ENCODE peak calls at places on chromosomes 12 and 14, in seven cellular contexts. R, J, K, A, P, N and X are unnamed samples.
A peak's percentile ranks its signal among the peaks of the same experiment; 100 is the strongest.

GRCh38 chr12:77231548-77231947 is 166.2 kb upstream of the E2F7 start:
- DNase-seq in R (no peak), J (no peak), K (no peak), A (no peak), P (peak; percentile 28), N (no peak), X (no peak)

GRCh38 chr12:93785262-93786010 is 108.3 kb downstream of the CRADD start:
- DNase-seq in R (no peak), J (no peak), K (no peak), A (peak; percentile 53), P (no peak), N (peak; percentile 73), X (peak; percentile 91)

GRCh38 chr12:66693901-66694513 is 15.1 kb upstream of the GRIP1 start:
- DNase-seq in R (no peak), J (peak; percentile 48), K (peak; percentile 9), A (no peak), P (peak; percentile 85), N (peak; percentile 22), X (peak; percentile 71)

GRCh38 chr12:67681941-67682340 is 33.4 kb downstream of the DYRK2 start:
- DNase-seq in R (no peak), J (no peak), K (no peak), A (no peak), P (no peak), N (no peak), X (no peak)

GRCh38 chr12:52691076-52691764 is 11.0 kb upstream of the KRT1 start:
- DNase-seq in R (peak; percentile 34), J (peak; percentile 68), K (peak; percentile 10), A (peak; percentile 57), P (no peak), N (no peak), X (no peak)

GRCh38 chr14:23608454-23608853 is 27.7 kb upstream of the DHRS2 start:
- DNase-seq in R (no peak), J (no peak), K (no peak), A (no peak), P (peak; percentile 74), N (no peak), X (no peak)

GRCh38 chr14:55271572-55272414 is 572 bp downstream of the FBXO34 start:
- DNase-seq in R (peak; percentile 21), J (peak; percentile 53), K (peak; percentile 53), A (peak; percentile 63), P (peak; percentile 63), N (peak; percentile 94), X (peak; percentile 69)

GRCh38 chr14:72801381-72801812 is 92.5 kb downstream of the DPF3 start:
- DNase-seq in R (no peak), J (no peak), K (no peak), A (no peak), P (no peak), N (peak; percentile 91), X (peak; percentile 9)

GRCh38 chr12:16622315-16622714 is 16.4 kb upstream of the LMO3 start:
- DNase-seq in R (no peak), J (no peak), K (no peak), A (no peak), P (no peak), N (no peak), X (no peak)

GRCh38 chr12:117863004-117863709 is 105.6 kb downstream of the KSR2 start:
- DNase-seq in R (no peak), J (no peak), K (no peak), A (no peak), P (no peak), N (no peak), X (no peak)

GRCh38 chr14:99230271-99231141 is 41.5 kb downstream of the BCL11B start:
- DNase-seq in R (peak; percentile 57), J (peak; percentile 85), K (no peak), A (peak; percentile 84), P (no peak), N (no peak), X (no peak)

GRCh38 chr14:37655418-37655817 is 60.0 kb downstream of the TTC6 start:
- DNase-seq in R (no peak), J (no peak), K (no peak), A (no peak), P (no peak), N (no peak), X (peak; percentile 35)

GRCh38 chr14:43183916-43184315 is 1323.2 kb downstream of the FSCB start:
- DNase-seq in R (no peak), J (no peak), K (no peak), A (no peak), P (no peak), N (no peak), X (no peak)

GRCh38 chr14:66009104-66009503 is 477.1 kb upstream of the CCDC196 start:
- DNase-seq in R (no peak), J (no peak), K (no peak), A (no peak), P (no peak), N (no peak), X (peak; percentile 61)

GRCh38 chr12:100564090-100564489 is 9.4 kb upstream of the GAS2L3 start:
- DNase-seq in R (no peak), J (no peak), K (no peak), A (no peak), P (no peak), N (no peak), X (no peak)

GRCh38 chr14:68585690-68586089 is 207.2 kb downstream of the ZFP36L1 start:
- DNase-seq in R (no peak), J (no peak), K (no peak), A (no peak), P (peak; percentile 73), N (no peak), X (no peak)

GRCh38 chr12:120661432-120661831 is 21.0 kb downstream of the CABP1 start:
- DNase-seq in R (no peak), J (no peak), K (no peak), A (no peak), P (no peak), N (no peak), X (no peak)

GRCh38 chr14:100587248-100587762 is at the start of gene BEGAIN:
- DNase-seq in R (no peak), J (no peak), K (no peak), A (no peak), P (no peak), N (no peak), X (no peak)

GRCh38 chr12:124914392-124915248 is at the start of gene UBC:
- DNase-seq in R (peak; percentile 85), J (no peak), K (peak; percentile 88), A (peak; percentile 90), P (peak; percentile 93), N (peak; percentile 61), X (peak; percentile 94)

GRCh38 chr14:101520621-101521305 is 40.5 kb upstream of the DIO3 start:
- DNase-seq in R (no peak), J (no peak), K (no peak), A (no peak), P (peak; percentile 52), N (no peak), X (no peak)

GRCh38 chr14:46325157-46325556 is 326.4 kb downstream of the RPL10L start:
- DNase-seq in R (no peak), J (no peak), K (no peak), A (no peak), P (no peak), N (no peak), X (no peak)

GRCh38 chr14:97692084-97692483 is 894.9 kb downstream of the VRK1 start:
- DNase-seq in R (no peak), J (no peak), K (no peak), A (no peak), P (no peak), N (no peak), X (no peak)

GRCh38 chr14:66056926-66057552 is 429.1 kb upstream of the CCDC196 start:
- DNase-seq in R (no peak), J (no peak), K (no peak), A (no peak), P (no peak), N (no peak), X (no peak)

GRCh38 chr12:12976366-12976765 is 23.7 kb downstream of the HEBP1 start:
- DNase-seq in R (no peak), J (no peak), K (no peak), A (no peak), P (peak; percentile 45), N (no peak), X (peak; percentile 13)